ENCODE peak calls at places on chromosomes 13 and 19, in ten cellular contexts. F is stomach; V is stimulated activated CD4-positive, alpha-beta T cell treated with anti-CD3 and anti-CD28 coated beads, Interleukin-15, amount 100 ng/mL, for 1 hour; S is CD4-positive, alpha-beta memory T cell; K is ELR; C is brain pericyte; I is GM12865; T is AG10803; Q is cardiac fibroblast; B is activated CD4-positive, alpha-beta T cell treated with anti-CD3 and anti-CD28 coated beads for 24 hours. R is an unnamed sample.

GRCh38 chr13:99439048-99439447 is 62.2 kb upstream of the TM9SF2 start:
- DNase-seq in V (no peak), K (no peak), S (no peak), I (no peak), C (no peak), B (no peak), F (no peak), T (no peak), Q (no peak), R (no peak)

GRCh38 chr19:2820112-2820702 is 539 bp downstream of the ZNF554 start:
- DNase-seq in B (no peak), T (no peak), S (no peak), V (no peak), Q (no peak), C (no peak), I (no peak), F (no peak), K (peak), R (no peak)

GRCh38 chr19:45474941-45475516 is 7.2 kb downstream of the FOSB start:
- DNase-seq in C (no peak), I (no peak), Q (peak), K (no peak), F (no peak), B (no peak), T (peak), V (peak), S (no peak), R (no peak)

GRCh38 chr19:50204811-50205675 is 1.6 kb downstream of the MYH14 start:
- DNase-seq in Q (no peak), V (no peak), K (no peak), I (no peak), S (no peak), C (no peak), F (peak), B (no peak), T (no peak), R (peak)

GRCh38 chr19:49817964-49818690 is at the start of gene MED25:
- DNase-seq in C (peak), V (peak), S (peak), B (peak), K (peak), F (peak), Q (peak), T (peak), I (peak), R (peak)

GRCh38 chr19:44003461-44004134 is 841 bp downstream of the ZNF230 start:
- DNase-seq in S (no peak), B (no peak), V (no peak), K (peak), C (no peak), T (no peak), I (peak), F (no peak), Q (peak), R (no peak)

GRCh38 chr13:51797664-51798488 is 6.1 kb downstream of the DHRS12 start:
- DNase-seq in V (peak), F (peak), S (peak), I (peak), K (peak), C (no peak), B (no peak), Q (peak), T (peak), R (no peak)

GRCh38 chr13:91174886-91175501 is 172.5 kb upstream of the MIR17HG start:
- DNase-seq in Q (no peak), S (no peak), V (no peak), B (no peak), I (no peak), T (no peak), K (no peak), F (no peak), C (no peak), R (no peak)

GRCh38 chr19:1079566-1080111 is 12.7 kb downstream of the ARHGAP45 start:
- DNase-seq in T (no peak), C (no peak), S (peak), F (no peak), I (no peak), K (no peak), V (no peak), Q (no peak), B (no peak), R (no peak)

GRCh38 chr13:29474991-29475390 is 120.5 kb downstream of the SLC7A1 start:
- DNase-seq in V (no peak), Q (peak), F (no peak), K (peak), T (peak), I (no peak), C (no peak), B (no peak), S (no peak), R (no peak)

GRCh38 chr19:20077791-20078463 is at the start of gene ZNF90:
- DNase-seq in T (peak), B (peak), F (peak), S (peak), C (peak), V (peak), K (peak), Q (peak), I (peak), R (peak)

GRCh38 chr19:30420881-30421280 is 48.7 kb downstream of the ZNF536 start:
- DNase-seq in B (no peak), T (no peak), V (no peak), Q (no peak), S (no peak), I (no peak), K (no peak), F (no peak), C (no peak), R (no peak)

GRCh38 chr19:43574424-43575155 is 737 bp downstream of the XRCC1 start:
- DNase-seq in S (no peak), T (no peak), I (no peak), B (no peak), V (no peak), C (no peak), F (no peak), Q (peak), K (peak), R (no peak)

GRCh38 chr19:18729933-18730530 is 46.6 kb downstream of the CRTC1 start:
- DNase-seq in Q (no peak), S (no peak), T (no peak), V (no peak), K (no peak), I (no peak), B (no peak), C (no peak), F (no peak), R (no peak)

GRCh38 chr13:79812070-79812850 is 331.3 kb downstream of the NDFIP2 start:
- DNase-seq in S (no peak), K (no peak), Q (no peak), I (peak), F (no peak), T (no peak), V (no peak), C (no peak), B (no peak), R (no peak)

GRCh38 chr13:110984392-110984791 is 69.5 kb upstream of the ANKRD10 start:
- DNase-seq in I (no peak), F (no peak), S (no peak), K (no peak), B (no peak), Q (peak), V (no peak), C (no peak), T (no peak), R (no peak)

GRCh38 chr19:334296-335071 is 10.1 kb downstream of the MIER2 start:
- DNase-seq in S (no peak), Q (no peak), C (no peak), T (no peak), K (no peak), I (no peak), V (no peak), B (no peak), F (no peak), R (no peak)

GRCh38 chr13:49669735-49670309 is 21.5 kb downstream of the EBPL start:
- DNase-seq in B (no peak), K (peak), Q (peak), S (peak), F (peak), I (peak), V (no peak), C (peak), T (peak), R (peak)

GRCh38 chr13:99150575-99151370 is 49.9 kb upstream of the UBAC2 start:
- DNase-seq in T (peak), F (no peak), B (no peak), K (peak), C (no peak), V (no peak), Q (peak), I (no peak), S (no peak), R (no peak)

R was measured in breast epithelium.